ENCODE peak calls at places on chromosomes 2 and 18, in nine cellular contexts. I is NB4, D is brain microvascular endothelial cell, G is small intestine, K is left ventricle myocardium inferior, T is GM23248, Z is SK-N-SH, C is astrocyte of the spinal cord, S is fibroblast of the aortic adventitia. N is an unnamed sample.

GRCh38 chr2:176461686-176462376 is 192.6 kb downstream of the MTX2 start:
- DNase-seq in I (peak), D (peak), G (no peak), K (no peak), T (peak), Z (no peak), C (no peak), S (peak), N (no peak)

GRCh38 chr2:240126731-240127130 is 9.4 kb downstream of the COPS9 start:
- DNase-seq in I (no peak), D (no peak), G (no peak), K (no peak), T (no peak), Z (no peak), C (no peak), S (no peak), N (no peak)

GRCh38 chr2:101518470-101519172 is 43.7 kb upstream of the RFX8 start:
- DNase-seq in I (peak), D (peak), G (peak), K (peak), T (peak), Z (peak), C (peak), S (peak), N (peak)

GRCh38 chr18:32530947-32531651 is 60.4 kb upstream of the GAREM1 start:
- DNase-seq in I (peak), D (no peak), G (peak), K (no peak), T (peak), Z (no peak), C (peak), S (peak), N (no peak)

GRCh38 chr2:189002079-189002478 is 27.9 kb downstream of the COL3A1 start:
- DNase-seq in I (peak), D (peak), G (no peak), K (no peak), T (peak), Z (no peak), C (peak), S (peak), N (no peak)

GRCh38 chr2:230877737-230878598 is 13.2 kb downstream of the ITM2C start:
- DNase-seq in I (peak), D (no peak), G (peak), K (no peak), T (no peak), Z (no peak), C (no peak), S (no peak), N (no peak)

GRCh38 chr18:13605477-13605876 is 120.9 kb downstream of the FAM210A start:
- DNase-seq in I (no peak), D (no peak), G (no peak), K (no peak), T (no peak), Z (no peak), C (no peak), S (no peak), N (no peak)

GRCh38 chr2:100730290-100730868 is 89.6 kb upstream of the NPAS2 start:
- DNase-seq in I (peak), D (peak), G (peak), K (peak), T (peak), Z (peak), C (peak), S (peak), N (peak)

GRCh38 chr2:233448565-233448964 is 94.3 kb downstream of the DGKD start:
- DNase-seq in I (peak), D (no peak), G (peak), K (no peak), T (peak), Z (no peak), C (no peak), S (no peak), N (no peak)

GRCh38 chr18:35753306-35753910 is 171.9 kb downstream of the GALNT1 start:
- DNase-seq in I (no peak), D (no peak), G (no peak), K (no peak), T (peak), Z (no peak), C (no peak), S (no peak), N (no peak)

GRCh38 chr18:25786778-25787177 is 303.6 kb downstream of the SS18 start:
- DNase-seq in I (no peak), D (peak), G (no peak), K (no peak), T (peak), Z (no peak), C (peak), S (peak), N (peak)

GRCh38 chr2:44136186-44136585 is 32.5 kb upstream of the PPM1B start:
- DNase-seq in I (no peak), D (peak), G (no peak), K (no peak), T (peak), Z (no peak), C (peak), S (peak), N (no peak)

GRCh38 chr2:57906152-57906732 is 140.4 kb upstream of the VRK2 start:
- DNase-seq in I (peak), D (peak), G (peak), K (no peak), T (peak), Z (peak), C (peak), S (peak), N (peak)

GRCh38 chr2:128278979-128279378 is 39.7 kb downstream of the HS6ST1 start:
- DNase-seq in I (no peak), D (no peak), G (no peak), K (no peak), T (no peak), Z (no peak), C (no peak), S (no peak), N (no peak)

GRCh38 chr2:160486341-160486740 is 7.3 kb downstream of the RBMS1 start:
- DNase-seq in I (no peak), D (no peak), G (no peak), K (no peak), T (peak), Z (no peak), C (no peak), S (peak), N (no peak)

GRCh38 chr18:54233228-54233625 is 8.8 kb upstream of the MBD2 start:
- DNase-seq in I (no peak), D (no peak), G (no peak), K (no peak), T (no peak), Z (no peak), C (no peak), S (no peak), N (no peak)

GRCh38 chr2:223971-224760 is 39.7 kb downstream of the SH3YL1 start:
- DNase-seq in I (no peak), D (no peak), G (no peak), K (no peak), T (no peak), Z (no peak), C (no peak), S (no peak), N (no peak)

GRCh38 chr2:132729572-132729971 is 59.6 kb upstream of the LYPD1 start:
- DNase-seq in I (no peak), D (no peak), G (no peak), K (no peak), T (no peak), Z (no peak), C (no peak), S (no peak), N (no peak)

GRCh38 chr2:60984717-60985116 is 32.8 kb upstream of the PEX13 start:
- DNase-seq in I (peak), D (no peak), G (no peak), K (no peak), T (no peak), Z (no peak), C (no peak), S (no peak), N (no peak)

GRCh38 chr2:42025151-42025582 is 22.7 kb upstream of the PKDCC start:
- DNase-seq in I (no peak), D (peak), G (no peak), K (peak), T (peak), Z (peak), C (peak), S (peak), N (peak)

GRCh38 chr2:32962652-32963051 is 15.9 kb downstream of the LTBP1 start:
- DNase-seq in I (no peak), D (no peak), G (no peak), K (no peak), T (no peak), Z (no peak), C (no peak), S (no peak), N (no peak)

GRCh38 chr2:85326946-85327756 is 638 bp downstream of the TGOLN2 start:
- DNase-seq in I (peak), D (peak), G (peak), K (peak), T (peak), Z (no peak), C (peak), S (peak), N (peak)

GRCh38 chr2:231334981-231335380 is 60.5 kb upstream of the B3GNT7 start:
- DNase-seq in I (no peak), D (no peak), G (no peak), K (no peak), T (no peak), Z (no peak), C (no peak), S (no peak), N (peak)

GRCh38 chr2:1544478-1545069 is 131.3 kb downstream of the TPO start:
- DNase-seq in I (no peak), D (peak), G (no peak), K (no peak), T (peak), Z (no peak), C (peak), S (peak), N (no peak)

GRCh38 chr2:191171708-191172355 is 21.0 kb upstream of the STAT4 start:
- DNase-seq in I (no peak), D (peak), G (no peak), K (no peak), T (peak), Z (no peak), C (peak), S (peak), N (no peak)

GRCh38 chr2:74186038-74186437 is 7.4 kb upstream of the MOB1A start:
- DNase-seq in I (peak), D (no peak), G (no peak), K (no peak), T (no peak), Z (no peak), C (no peak), S (no peak), N (no peak)

GRCh38 chr2:112253261-112253807 is 1.5 kb downstream of the ZC3H8 start:
- DNase-seq in I (no peak), D (no peak), G (no peak), K (no peak), T (peak), Z (no peak), C (peak), S (no peak), N (peak)

GRCh38 chr2:112256654-112257053 is 1.8 kb upstream of the ZC3H8 start:
- DNase-seq in I (peak), D (no peak), G (no peak), K (no peak), T (no peak), Z (no peak), C (no peak), S (no peak), N (no peak)

GRCh38 chr2:112257575-112257974 is 2.7 kb upstream of the ZC3H8 start:
- DNase-seq in I (peak), D (peak), G (no peak), K (no peak), T (peak), Z (no peak), C (peak), S (no peak), N (no peak)

GRCh38 chr2:112255875-112256274 is 1.0 kb upstream of the ZC3H8 start:
- DNase-seq in I (peak), D (no peak), G (no peak), K (no peak), T (no peak), Z (no peak), C (no peak), S (no peak), N (no peak)

DNA sequence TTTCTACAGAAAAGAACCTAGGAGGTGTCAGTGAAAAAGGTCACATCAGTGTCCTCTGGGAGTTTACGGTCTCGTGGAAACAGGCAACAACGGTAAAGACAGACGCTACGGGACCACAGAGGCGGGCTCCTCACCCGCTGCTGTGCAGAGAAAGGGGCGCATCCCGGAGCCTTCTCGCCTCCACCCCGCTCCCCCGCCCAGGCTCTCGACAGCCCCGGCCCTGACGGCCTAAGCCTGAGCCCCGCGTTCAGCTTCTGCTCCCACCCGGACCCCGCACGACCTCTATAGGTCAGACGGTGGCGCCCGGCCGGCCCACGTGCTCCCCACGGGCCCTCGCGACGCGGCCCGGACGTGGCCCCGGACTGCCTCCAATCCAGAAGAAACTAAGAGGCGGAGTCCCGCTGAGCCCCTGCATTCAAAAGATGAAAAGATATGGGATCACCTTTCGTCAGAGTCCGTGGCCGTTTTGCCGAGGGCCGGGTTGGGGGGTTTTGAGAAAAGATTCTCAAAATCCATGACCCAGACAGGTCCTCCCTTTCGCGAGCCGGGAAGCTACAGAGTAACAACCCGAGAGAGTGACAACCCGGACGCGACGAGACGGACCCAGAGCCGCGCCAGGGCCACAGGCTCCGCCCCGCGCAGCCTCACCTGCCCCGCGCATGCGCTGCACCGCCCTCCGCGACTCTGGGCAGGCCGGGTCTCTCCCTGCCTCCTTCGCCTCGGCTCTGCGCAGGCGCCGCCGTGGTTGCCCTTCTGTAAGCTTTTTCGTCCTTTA is at the start of gene ZC3H8:
- DNase-seq in I (peak), D (peak), G (peak), K (peak), T (peak), Z (peak), C (peak), S (peak), N (peak)
- H3K4me3 ChIP-seq in I (peak), D (peak), G (peak), K (peak), T (peak), Z (peak), C (peak), S (peak), N (peak)

DNA sequence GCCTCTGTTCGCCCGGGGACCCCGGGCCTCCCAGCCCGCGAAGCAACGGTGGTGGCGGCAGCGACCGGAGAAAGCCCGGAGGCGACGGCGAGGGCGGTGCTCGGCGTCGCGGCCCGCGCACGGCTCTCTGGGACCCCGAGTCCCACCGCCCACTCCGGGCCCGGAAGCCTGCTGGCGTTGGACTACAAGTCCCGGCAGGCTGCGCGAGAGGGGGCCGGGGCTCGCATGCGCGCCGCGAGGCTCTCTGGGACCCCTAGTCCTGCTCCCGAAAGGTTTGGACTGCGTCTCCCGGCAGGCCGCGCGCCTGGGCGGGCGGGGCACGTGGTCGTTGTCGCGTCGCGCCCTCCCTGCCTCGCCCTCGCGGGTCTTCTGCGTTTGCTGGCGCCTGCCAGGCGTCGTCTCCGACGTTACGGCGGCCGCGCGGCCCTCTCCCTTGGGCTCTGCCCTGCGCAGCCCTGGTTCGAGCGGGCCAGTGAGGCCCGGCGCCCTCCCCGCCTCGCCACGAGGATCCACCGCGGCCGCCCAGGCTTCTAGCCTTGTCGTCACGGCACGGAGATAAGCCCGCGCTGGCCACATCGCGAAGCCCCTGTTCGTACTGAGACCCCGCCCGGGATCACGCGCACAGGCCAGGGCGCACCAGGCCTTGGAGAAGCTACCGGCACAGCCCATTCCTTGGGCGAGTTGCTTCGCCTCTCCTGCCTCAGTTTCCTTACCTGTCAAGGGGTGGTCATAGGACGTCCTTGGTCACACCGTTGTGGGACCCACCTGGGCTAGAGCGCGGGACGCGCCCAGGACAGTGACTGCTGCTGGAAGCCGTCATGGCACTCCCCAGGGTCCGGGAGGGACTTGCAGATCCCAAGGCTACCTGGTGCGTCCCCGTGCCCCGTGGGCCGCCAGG is at the start of gene STK25:
- DNase-seq in I (peak), D (peak), G (peak), K (peak), T (peak), Z (peak), C (peak), S (peak), N (peak)
- H3K4me3 ChIP-seq in I (peak), D (peak), G (peak), K (peak), T (peak), Z (peak), C (peak), S (peak), N (peak)

DNA sequence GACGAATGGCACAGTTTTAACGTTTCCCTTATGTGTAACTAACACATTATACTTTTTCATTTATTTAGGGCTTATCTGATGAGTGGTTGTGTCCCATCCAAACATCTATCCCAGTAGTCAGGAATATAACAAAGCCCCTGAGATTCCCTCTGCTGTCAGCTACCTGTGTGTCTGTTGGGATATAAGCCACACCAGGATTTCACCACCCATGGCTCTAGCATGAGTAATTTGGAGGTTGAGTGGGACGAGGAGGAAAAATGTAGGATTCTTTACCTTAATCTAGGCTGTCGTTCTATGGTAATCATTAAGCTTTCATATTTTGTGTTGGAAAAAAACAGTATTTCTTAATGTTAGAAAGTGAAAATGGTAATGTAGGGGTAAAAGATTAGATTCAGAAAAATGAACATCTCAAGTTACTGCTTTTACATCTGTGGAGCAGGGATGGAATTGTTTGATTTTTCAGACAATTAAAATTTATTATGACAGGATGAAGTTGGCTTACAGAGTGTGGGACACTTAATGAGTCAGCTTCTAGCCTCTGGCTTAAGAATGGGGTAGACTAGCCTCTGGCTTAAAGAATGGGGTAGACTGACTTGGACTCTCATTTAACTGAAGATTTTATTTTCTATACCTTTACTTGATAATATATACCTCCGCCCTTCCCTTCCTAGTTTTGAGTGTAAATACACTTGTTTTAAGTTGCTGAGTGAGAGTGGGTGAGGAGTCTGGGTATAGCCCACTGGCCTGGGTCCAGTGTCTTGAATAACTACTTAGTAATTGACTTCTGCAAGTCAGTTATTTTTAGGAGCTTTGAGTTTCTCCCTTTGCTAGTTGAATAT is 88.5 kb upstream of the RANBP2 start:
- DNase-seq in I (no peak), D (no peak), G (no peak), K (no peak), T (peak), Z (no peak), C (no peak), S (no peak), N (no peak)
- H3K4me3 ChIP-seq in I (no peak), D (no peak), G (no peak), K (no peak), T (no peak), Z (no peak), C (no peak), S (no peak), N (no peak)

GRCh38 chr2:154455201-154455600 is 243.3 kb upstream of the KCNJ3 start:
- DNase-seq in I (no peak), D (peak), G (no peak), K (no peak), T (peak), Z (no peak), C (no peak), S (peak), N (peak)
- H3K4me3 ChIP-seq in I (peak), D (peak), G (no peak), K (peak), T (peak), Z (no peak), C (no peak), S (peak), N (peak)

DNA sequence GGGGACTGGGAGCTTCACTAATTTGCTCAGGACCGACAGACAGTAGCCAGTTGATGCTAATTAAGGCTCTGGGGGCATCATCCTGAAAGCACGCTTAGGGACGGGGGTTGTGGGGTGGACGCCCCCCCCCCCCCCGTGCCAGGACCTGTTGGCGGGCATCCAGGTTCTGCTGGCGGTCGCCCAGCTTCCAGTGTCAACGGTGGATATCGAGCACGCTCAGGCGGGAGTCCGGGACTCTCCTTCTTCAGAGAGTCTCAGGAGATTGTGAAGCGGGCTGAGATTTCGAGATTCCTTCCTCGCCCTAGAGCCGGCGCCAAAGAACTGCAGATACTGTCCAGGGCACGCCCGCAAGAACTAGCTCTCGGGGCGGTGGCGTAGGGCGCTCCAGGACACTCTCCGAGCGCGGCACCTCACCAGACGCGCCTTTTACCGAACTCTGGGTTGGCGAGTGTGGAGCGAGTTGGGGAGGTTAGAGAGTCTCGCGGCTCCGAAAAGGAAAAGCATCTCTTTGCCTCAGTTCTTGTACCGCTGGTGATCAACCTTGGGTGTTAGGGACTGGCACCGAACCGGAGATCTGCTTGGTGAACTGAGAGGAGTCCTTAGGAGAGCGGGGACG is 5.6 kb downstream of the RAX start:
- DNase-seq in I (no peak), D (no peak), G (peak), K (no peak), T (peak), Z (peak), C (no peak), S (peak), N (no peak)
- H3K4me3 ChIP-seq in I (no peak), D (no peak), G (no peak), K (no peak), T (no peak), Z (no peak), C (no peak), S (no peak), N (no peak)